ENCODE peak calls at places on chromosomes 6 and 20, in seven cellular contexts. N is stimulated activated CD4-positive, alpha-beta T cell treated with anti-CD3 and anti-CD28 coated beads, Interleukin-4, amount 100 ng/mL, for 48 hours; H is cardiac muscle cell; D is heart right ventricle; A is IMR-90; K is iris pigment epithelial cell; Q is effector CD4-positive, alpha-beta T cell. B is an unnamed sample.

GRCh38 chr6:135875446-135875845 is 23.9 kb downstream of the PDE7B start:
- DNase-seq in N (no peak), H (peak; percentile 77), D (no peak), A (peak; percentile 54), K (peak; percentile 73), Q (no peak), B (no peak)

GRCh38 chr6:158808442-158808833 is 10.7 kb downstream of the EZR start:
- DNase-seq in N (no peak), H (no peak), D (no peak), A (no peak), K (no peak), Q (no peak), B (no peak)

GRCh38 chr6:51866001-51866400 is 221.4 kb downstream of the PKHD1 start:
- DNase-seq in N (no peak), H (no peak), D (no peak), A (no peak), K (no peak), Q (no peak), B (no peak)

GRCh38 chr6:14065350-14065749 is 52.2 kb upstream of the CD83 start:
- DNase-seq in N (no peak), H (no peak), D (no peak), A (no peak), K (no peak), Q (no peak), B (no peak)

GRCh38 chr20:44527716-44528199 is 5.9 kb upstream of the SERINC3 start:
- DNase-seq in N (no peak), H (no peak), D (no peak), A (no peak), K (no peak), Q (no peak), B (no peak)

GRCh38 chr6:89369009-89369408 is 16.5 kb upstream of the UBE2J1 start:
- DNase-seq in N (no peak), H (peak; percentile 65), D (peak; percentile 47), A (peak; percentile 46), K (peak; percentile 48), Q (no peak), B (no peak)

GRCh38 chr6:35258858-35259193 is 709 bp upstream of the ZNF76 start:
- DNase-seq in N (no peak), H (peak; percentile 62), D (no peak), A (peak; percentile 59), K (peak; percentile 67), Q (peak; percentile 45), B (no peak)

GRCh38 chr20:50335105-50335504 is 144.5 kb downstream of the CEBPB start:
- DNase-seq in N (no peak), H (peak; percentile 57), D (no peak), A (peak; percentile 31), K (peak; percentile 73), Q (no peak), B (no peak)

GRCh38 chr6:127195833-127196232 is 70.8 kb upstream of the RNF146 start:
- DNase-seq in N (no peak), H (no peak), D (no peak), A (no peak), K (no peak), Q (no peak), B (no peak)

GRCh38 chr6:165850434-165851019 is 187.5 kb upstream of the PDE10A start:
- DNase-seq in N (peak; percentile 49), H (peak; percentile 77), D (peak; percentile 81), A (peak; percentile 57), K (peak; percentile 46), Q (peak; percentile 39), B (peak; percentile 21)

GRCh38 chr6:41228088-41228487 is at the start of gene TREML4:
- DNase-seq in N (no peak), H (no peak), D (no peak), A (no peak), K (no peak), Q (no peak), B (no peak)

GRCh38 chr20:32898721-32899120 is 40.0 kb downstream of the EFCAB8 start:
- DNase-seq in N (no peak), H (peak; percentile 26), D (no peak), A (peak; percentile 56), K (peak; percentile 80), Q (no peak), B (no peak)

GRCh38 chr20:58469500-58470129 is 45.6 kb downstream of the APCDD1L start:
- DNase-seq in N (no peak), H (no peak), D (no peak), A (no peak), K (no peak), Q (no peak), B (no peak)

GRCh38 chr20:24958506-24959385 is 9.7 kb downstream of the CST7 start:
- DNase-seq in N (no peak), H (no peak), D (no peak), A (no peak), K (no peak), Q (no peak), B (no peak)

GRCh38 chr6:18422136-18422535 is 35.0 kb downstream of the RNF144B start:
- DNase-seq in N (no peak), H (no peak), D (no peak), A (no peak), K (no peak), Q (no peak), B (no peak)

GRCh38 chr6:84762941-84763396 is 1.4 kb downstream of the TBX18 start:
- DNase-seq in N (no peak), H (no peak), D (peak; percentile 34), A (no peak), K (no peak), Q (no peak), B (no peak)

GRCh38 chr6:139376054-139376355 is 1.6 kb upstream of the CITED2 start:
- DNase-seq in N (no peak), H (peak; percentile 80), D (peak; percentile 22), A (no peak), K (no peak), Q (no peak), B (no peak)

GRCh38 chr6:110589865-110590513 is 113.6 kb upstream of the SLC22A16 start:
- DNase-seq in N (no peak), H (no peak), D (no peak), A (no peak), K (no peak), Q (no peak), B (no peak)